ENCODE peak calls at places on chromosomes 1 and 21, in five cellular contexts. L is breast epithelium, O is iPS-NIHi11, N is iris pigment epithelial cell, P is activated B cell treated with CpG ODN at 0.5 μM for 24 hours. R is an unnamed sample.

GRCh38 chr1:183953031-183953430 is 84.5 kb downstream of the COLGALT2 start:
- DNase-seq in O (no peak), L (no peak), N (no peak), P (no peak), R (peak)

GRCh38 chr1:67626495-67627235 is 58.3 kb upstream of the GADD45A start:
- DNase-seq in O (no peak), P (no peak), N (peak), L (no peak), R (no peak)

GRCh38 chr1:214439352-214440119 is 111.9 kb downstream of the PTPN14 start:
- DNase-seq in N (peak), L (no peak), P (no peak), O (peak), R (peak)

GRCh38 chr1:9603766-9604753 is 15.3 kb downstream of the TMEM201 start:
- DNase-seq in N (no peak), L (no peak), P (no peak), O (no peak), R (no peak)

GRCh38 chr1:151513626-151514101 is 2.5 kb downstream of the CGN start:
- DNase-seq in P (no peak), O (no peak), L (peak), N (no peak), R (no peak)

GRCh38 chr1:207223162-207223561 is 98.3 kb upstream of the CD55 start:
- DNase-seq in O (no peak), P (no peak), N (peak), L (no peak), R (no peak)

GRCh38 chr1:101410048-101410878 is 173.4 kb downstream of the S1PR1 start:
- DNase-seq in P (no peak), L (no peak), O (no peak), N (peak), R (no peak)

GRCh38 chr1:94105957-94106529 is 14.9 kb downstream of the ABCA4 start:
- DNase-seq in P (no peak), N (peak), L (no peak), O (no peak), R (no peak)

GRCh38 chr1:9960705-9961562 is 17.7 kb downstream of the NMNAT1 start:
- DNase-seq in L (no peak), N (peak), P (peak), O (peak), R (no peak)

GRCh38 chr1:72567511-72567910 is 285.2 kb upstream of the NEGR1 start:
- DNase-seq in P (no peak), L (no peak), N (peak), O (no peak), R (no peak)

GRCh38 chr1:6243053-6243834 is 735 bp upstream of the HES3 start:
- DNase-seq in N (no peak), L (no peak), O (no peak), P (no peak), R (no peak)

GRCh38 chr1:107829083-107829771 is 135.8 kb downstream of the VAV3 start:
- DNase-seq in P (no peak), L (no peak), O (no peak), N (peak), R (no peak)

GRCh38 chr1:109151146-109151545 is 37.2 kb downstream of the ELAPOR1 start:
- DNase-seq in P (no peak), L (no peak), N (peak), O (peak), R (peak)

GRCh38 chr1:24186993-24187790 is at the start of gene IFNLR1:
- DNase-seq in N (no peak), O (peak), P (peak), L (peak), R (peak)

GRCh38 chr1:223102797-223103533 is 40.1 kb downstream of the TLR5 start:
- DNase-seq in O (peak), P (no peak), L (no peak), N (no peak), R (peak)

GRCh38 chr21:37266515-37267221 is 466 bp downstream of the VPS26C start:
- DNase-seq in L (peak), N (peak), P (no peak), O (peak), R (peak)

GRCh38 chr1:202056644-202057334 is 46.4 kb downstream of the ELF3 start:
- DNase-seq in N (no peak), O (peak), L (peak), P (no peak), R (peak)

GRCh38 chr1:224726783-224727182 is 110.7 kb downstream of the CNIH3 start:
- DNase-seq in O (no peak), P (no peak), N (peak), L (no peak), R (no peak)

GRCh38 chr1:41642922-41643321 is 158.4 kb upstream of the EDN2 start:
- DNase-seq in L (no peak), P (no peak), N (no peak), O (no peak), R (no peak)

GRCh38 chr1:234702342-234703000 is 92.5 kb upstream of the IRF2BP2 start:
- DNase-seq in N (no peak), P (no peak), O (no peak), L (no peak), R (no peak)

GRCh38 chr1:74681001-74681400 is 7.4 kb upstream of the ERICH3 start:
- DNase-seq in L (no peak), O (no peak), P (no peak), N (no peak), R (no peak)

GRCh38 chr1:26733982-26734381 is 38.2 kb downstream of the ARID1A start:
- DNase-seq in O (no peak), P (no peak), L (no peak), N (peak), R (no peak)

GRCh38 chr1:237799762-237800474 is 90.8 kb downstream of the ZP4 start:
- DNase-seq in P (no peak), O (peak), L (no peak), N (peak), R (peak)

GRCh38 chr1:115013792-115014191 is 15.8 kb upstream of the TSHB start:
- DNase-seq in O (no peak), N (no peak), P (no peak), L (no peak), R (no peak)

GRCh38 chr1:33248244-33248643 is 8.0 kb upstream of the ZNF362 start:
- DNase-seq in L (no peak), P (no peak), O (no peak), N (no peak), R (no peak)

GRCh38 chr1:50846224-50846839 is 113.7 kb downstream of the FAF1 start:
- DNase-seq in O (no peak), P (no peak), L (no peak), N (no peak), R (no peak)

GRCh38 chr21:14877581-14878228 is 187.1 kb downstream of the NRIP1 start:
- DNase-seq in N (peak), L (no peak), P (no peak), O (no peak), R (no peak)

GRCh38 chr1:30929135-30929889 is 20.8 kb upstream of the SDC3 start:
- DNase-seq in L (no peak), P (no peak), N (peak), O (peak), R (peak)

GRCh38 chr1:14482784-14483183 is 115.7 kb upstream of the KAZN start:
- DNase-seq in N (no peak), P (no peak), O (no peak), L (no peak), R (no peak)

GRCh38 chr1:247293047-247293446 is 37.2 kb downstream of the VN1R5 start:
- DNase-seq in L (no peak), N (peak), O (no peak), P (no peak), R (no peak)

GRCh38 chr1:38662141-38662540 is 197.4 kb downstream of the RRAGC start:
- DNase-seq in N (no peak), L (no peak), O (no peak), P (no peak), R (no peak)

GRCh38 chr1:112298558-112298957 is 97.5 kb upstream of the CTTNBP2NL start:
- DNase-seq in L (no peak), O (peak), P (no peak), N (peak), R (no peak)

GRCh38 chr1:174165471-174166137 is 6.3 kb downstream of the RABGAP1L start:
- DNase-seq in N (peak), P (no peak), O (no peak), L (no peak), R (no peak)

GRCh38 chr1:64209221-64209620 is 5.8 kb downstream of the UBE2U start:
- DNase-seq in P (no peak), L (no peak), N (peak), O (no peak), R (no peak)